ENCODE peak calls at places on chromosomes 16 and 17, in ten cellular contexts. F is putamen; Y is activated gamma-delta T cell treated with Interleukin-2 at 50 U/mL for 16 hours; A is ELF-1; C is naive thymus-derived CD8-positive, alpha-beta T cell; B is left lobe of liver; W is hypothalamus; U is left cardiac atrium; K is NCI-H748 treated with DMSO at 0.1 percent for 48 hours; E is Kasumi-1. X is an unnamed sample.

GRCh38 chr16:71969353-71969752 is 30.8 kb downstream of the PKD1L3 start:
- DNase-seq in F (no peak), Y (no peak), A (no peak), C (no peak), B (no peak), W (no peak), U (no peak), K (no peak), E (no peak), X (no peak)

GRCh38 chr17:19409509-19409908 is 1.5 kb upstream of the RNF112 start:
- DNase-seq in F (peak; percentile 70), Y (no peak), A (peak; percentile 44), C (no peak), B (no peak), W (no peak), U (no peak), K (no peak), E (no peak), X (no peak)

GRCh38 chr16:84323626-84324025 is 28.9 kb downstream of the WFDC1 start:
- DNase-seq in F (no peak), Y (no peak), A (no peak), C (no peak), B (no peak), W (no peak), U (no peak), K (no peak), E (no peak), X (no peak)

GRCh38 chr16:69859105-69859969 is 91.8 kb upstream of the CLEC18A start:
- DNase-seq in F (peak; percentile 50), Y (no peak), A (peak; percentile 64), C (no peak), B (no peak), W (no peak), U (peak; percentile 34), K (no peak), E (no peak), X (no peak)

GRCh38 chr17:8304181-8304910 is 5.7 kb upstream of the ARHGEF15 start:
- DNase-seq in F (no peak), Y (no peak), A (no peak), C (no peak), B (no peak), W (no peak), U (no peak), K (no peak), E (no peak), X (no peak)

GRCh38 chr17:77696720-77697460 is 261.6 kb upstream of the TNRC6C start:
- DNase-seq in F (no peak), Y (no peak), A (peak; percentile 45), C (no peak), B (no peak), W (no peak), U (no peak), K (no peak), E (no peak), X (no peak)

GRCh38 chr16:4360538-4361021 is 9.5 kb upstream of the PAM16 start:
- DNase-seq in F (no peak), Y (no peak), A (peak; percentile 83), C (no peak), B (no peak), W (no peak), U (no peak), K (no peak), E (no peak), X (no peak)

GRCh38 chr17:35373984-35374765 is 754 bp upstream of the SLFN11 start:
- DNase-seq in F (no peak), Y (peak; percentile 26), A (peak; percentile 35), C (peak; percentile 19), B (peak; percentile 59), W (no peak), U (peak; percentile 70), K (peak; percentile 58), E (no peak), X (peak; percentile 33)

GRCh38 chr17:10151667-10152496 is 46.5 kb downstream of the GAS7 start:
- DNase-seq in F (no peak), Y (no peak), A (no peak), C (no peak), B (no peak), W (no peak), U (no peak), K (no peak), E (peak; percentile 57), X (no peak)

GRCh38 chr16:79656537-79657115 is 56.1 kb upstream of the MAF start:
- DNase-seq in F (no peak), Y (no peak), A (peak; percentile 46), C (no peak), B (no peak), W (no peak), U (no peak), K (peak; percentile 97), E (no peak), X (no peak)

GRCh38 chr16:25735645-25736044 is 43.9 kb downstream of the HS3ST4 start:
- DNase-seq in F (no peak), Y (no peak), A (peak; percentile 18), C (no peak), B (no peak), W (no peak), U (no peak), K (no peak), E (no peak), X (no peak)

GRCh38 chr16:11236441-11236840 is 19.6 kb downstream of the SOCS1 start:
- DNase-seq in F (no peak), Y (no peak), A (no peak), C (no peak), B (no peak), W (no peak), U (no peak), K (no peak), E (no peak), X (no peak)

GRCh38 chr17:61291457-61292311 is 108.0 kb upstream of the TBX2 start:
- DNase-seq in F (no peak), Y (no peak), A (no peak), C (no peak), B (no peak), W (no peak), U (no peak), K (no peak), E (no peak), X (no peak)

GRCh38 chr17:36848008-36848902 is 89.0 kb upstream of the LHX1 start:
- DNase-seq in F (no peak), Y (no peak), A (peak; percentile 65), C (no peak), B (no peak), W (no peak), U (no peak), K (no peak), E (no peak), X (no peak)

X was measured in AG09309.